ENCODE peak calls at places on chromosomes 1 and 21, in six cellular contexts. One of them, this sample, is unnamed.

GRCh38 chr1:202807926-202808757 is at the start of gene KDM5B:
- DNase-seq in skeletal muscle cell: peak
- DNase-seq in NAMALWA: no peak
- DNase-seq in NCI-H446 treated with DMSO at 0.1 percent for 48 hours: no peak
- DNase-seq in GDM1: peak
- DNase-seq in suprapubic skin: peak
- DNase-seq in this sample: peak

GRCh38 chr21:25708467-25709065 is 26.1 kb downstream of the ATP5PF start:
- DNase-seq in skeletal muscle cell: peak
- DNase-seq in NCI-H446 treated with DMSO at 0.1 percent for 48 hours: peak
- DNase-seq in suprapubic skin: no peak
- DNase-seq in GDM1: no peak
- DNase-seq in NAMALWA: peak
- DNase-seq in this sample: peak

GRCh38 chr1:202658251-202658650 is 52.0 kb downstream of the SYT2 start:
- DNase-seq in NCI-H446 treated with DMSO at 0.1 percent for 48 hours: no peak
- DNase-seq in GDM1: no peak
- DNase-seq in suprapubic skin: no peak
- DNase-seq in NAMALWA: no peak
- DNase-seq in skeletal muscle cell: no peak
- DNase-seq in this sample: peak

GRCh38 chr1:64948905-64949833 is 17.2 kb downstream of the JAK1 start:
- DNase-seq in NAMALWA: no peak
- DNase-seq in NCI-H446 treated with DMSO at 0.1 percent for 48 hours: no peak
- DNase-seq in GDM1: peak
- DNase-seq in skeletal muscle cell: no peak
- DNase-seq in suprapubic skin: no peak
- DNase-seq in this sample: no peak

GRCh38 chr1:26156285-26157038 is 2.4 kb upstream of the FAM110D start:
- DNase-seq in suprapubic skin: peak
- DNase-seq in NCI-H446 treated with DMSO at 0.1 percent for 48 hours: no peak
- DNase-seq in GDM1: peak
- DNase-seq in skeletal muscle cell: no peak
- DNase-seq in NAMALWA: no peak
- DNase-seq in this sample: no peak

GRCh38 chr1:223531742-223532341 is 133.7 kb downstream of the CAPN8 start:
- DNase-seq in GDM1: peak
- DNase-seq in NAMALWA: peak
- DNase-seq in skeletal muscle cell: no peak
- DNase-seq in suprapubic skin: no peak
- DNase-seq in NCI-H446 treated with DMSO at 0.1 percent for 48 hours: peak
- DNase-seq in this sample: peak

GRCh38 chr1:169945171-169945570 is 51.5 kb upstream of the SCYL3 start:
- DNase-seq in NAMALWA: no peak
- DNase-seq in skeletal muscle cell: no peak
- DNase-seq in NCI-H446 treated with DMSO at 0.1 percent for 48 hours: no peak
- DNase-seq in GDM1: no peak
- DNase-seq in suprapubic skin: no peak
- DNase-seq in this sample: no peak

GRCh38 chr1:18948913-18949688 is 7.4 kb downstream of the IFFO2 start:
- DNase-seq in suprapubic skin: no peak
- DNase-seq in skeletal muscle cell: no peak
- DNase-seq in NCI-H446 treated with DMSO at 0.1 percent for 48 hours: no peak
- DNase-seq in GDM1: no peak
- DNase-seq in NAMALWA: no peak
- DNase-seq in this sample: peak

GRCh38 chr1:104593418-104594187 is 843.9 kb downstream of the AMY1C start:
- DNase-seq in NCI-H446 treated with DMSO at 0.1 percent for 48 hours: no peak
- DNase-seq in GDM1: no peak
- DNase-seq in skeletal muscle cell: no peak
- DNase-seq in NAMALWA: peak
- DNase-seq in suprapubic skin: no peak
- DNase-seq in this sample: no peak

GRCh38 chr1:121516279-121516967 is 331.6 kb downstream of the SRGAP2C start:
- DNase-seq in GDM1: peak
- DNase-seq in skeletal muscle cell: no peak
- DNase-seq in suprapubic skin: no peak
- DNase-seq in NAMALWA: peak
- DNase-seq in NCI-H446 treated with DMSO at 0.1 percent for 48 hours: no peak
- DNase-seq in this sample: no peak

GRCh38 chr1:223133301-223133823 is 9.7 kb downstream of the TLR5 start:
- DNase-seq in NAMALWA: no peak
- DNase-seq in NCI-H446 treated with DMSO at 0.1 percent for 48 hours: no peak
- DNase-seq in GDM1: no peak
- DNase-seq in suprapubic skin: no peak
- DNase-seq in skeletal muscle cell: no peak
- DNase-seq in this sample: no peak

GRCh38 chr1:110136911-110137310 is 13.4 kb upstream of the SLC6A17 start:
- DNase-seq in NCI-H446 treated with DMSO at 0.1 percent for 48 hours: no peak
- DNase-seq in GDM1: no peak
- DNase-seq in skeletal muscle cell: no peak
- DNase-seq in suprapubic skin: no peak
- DNase-seq in NAMALWA: peak
- DNase-seq in this sample: peak

GRCh38 chr1:226995064-226995965 is 55.2 kb downstream of the COQ8A start:
- DNase-seq in GDM1: no peak
- DNase-seq in NAMALWA: no peak
- DNase-seq in NCI-H446 treated with DMSO at 0.1 percent for 48 hours: no peak
- DNase-seq in suprapubic skin: no peak
- DNase-seq in skeletal muscle cell: no peak
- DNase-seq in this sample: no peak

GRCh38 chr1:197967066-197967465 is 49.9 kb downstream of the LHX9 start:
- DNase-seq in suprapubic skin: no peak
- DNase-seq in GDM1: no peak
- DNase-seq in NCI-H446 treated with DMSO at 0.1 percent for 48 hours: no peak
- DNase-seq in skeletal muscle cell: no peak
- DNase-seq in NAMALWA: no peak
- DNase-seq in this sample: no peak

GRCh38 chr1:156823210-156823790 is 6.7 kb upstream of the SH2D2A start:
- DNase-seq in suprapubic skin: no peak
- DNase-seq in skeletal muscle cell: no peak
- DNase-seq in NCI-H446 treated with DMSO at 0.1 percent for 48 hours: no peak
- DNase-seq in NAMALWA: no peak
- DNase-seq in GDM1: no peak
- DNase-seq in this sample: no peak

GRCh38 chr1:205449750-205450443 is 5.9 kb downstream of the BLACAT1 start:
- DNase-seq in skeletal muscle cell: no peak
- DNase-seq in suprapubic skin: no peak
- DNase-seq in NCI-H446 treated with DMSO at 0.1 percent for 48 hours: no peak
- DNase-seq in NAMALWA: no peak
- DNase-seq in GDM1: no peak
- DNase-seq in this sample: peak

GRCh38 chr1:78355646-78356045 is 135.1 kb upstream of the PTGFR start:
- DNase-seq in GDM1: no peak
- DNase-seq in NCI-H446 treated with DMSO at 0.1 percent for 48 hours: no peak
- DNase-seq in skeletal muscle cell: no peak
- DNase-seq in suprapubic skin: no peak
- DNase-seq in NAMALWA: no peak
- DNase-seq in this sample: no peak

GRCh38 chr1:56547977-56548376 is 31.4 kb downstream of the PLPP3 start:
- DNase-seq in suprapubic skin: peak
- DNase-seq in NCI-H446 treated with DMSO at 0.1 percent for 48 hours: no peak
- DNase-seq in GDM1: no peak
- DNase-seq in skeletal muscle cell: no peak
- DNase-seq in NAMALWA: no peak
- DNase-seq in this sample: no peak

GRCh38 chr1:206890125-206890637 is 7.1 kb upstream of the IL24 start:
- DNase-seq in NAMALWA: no peak
- DNase-seq in GDM1: no peak
- DNase-seq in NCI-H446 treated with DMSO at 0.1 percent for 48 hours: peak
- DNase-seq in suprapubic skin: no peak
- DNase-seq in skeletal muscle cell: no peak
- DNase-seq in this sample: no peak

GRCh38 chr1:224182866-224183590 is at the start of gene DEGS1:
- DNase-seq in NAMALWA: peak
- DNase-seq in skeletal muscle cell: peak
- DNase-seq in NCI-H446 treated with DMSO at 0.1 percent for 48 hours: peak
- DNase-seq in GDM1: peak
- DNase-seq in suprapubic skin: peak
- DNase-seq in this sample: peak